ENCODE peak calls at places on chromosomes 12 and 14, in ten cellular contexts. A, O, Z, V, C, G, T, Q, L and D are unnamed samples.

GRCh38 chr14:102692334-102692733 is 84.9 kb upstream of the TRAF3 start:
- DNase-seq in A (no peak), O (no peak), Z (no peak), V (peak), C (no peak), G (no peak), T (no peak), Q (no peak), L (no peak), D (no peak)

GRCh38 chr12:124658302-124658701 is 90.9 kb upstream of the NCOR2 start:
- DNase-seq in A (no peak), O (no peak), Z (no peak), V (no peak), C (no peak), G (no peak), T (no peak), Q (no peak), L (no peak), D (no peak)

GRCh38 chr12:119158004-119158776 is 20.5 kb upstream of the HSPB8 start:
- DNase-seq in A (peak), O (no peak), Z (no peak), V (no peak), C (no peak), G (no peak), T (no peak), Q (no peak), L (no peak), D (no peak)

GRCh38 chr14:103155013-103155412 is 31.8 kb downstream of the TNFAIP2 start:
- DNase-seq in A (peak), O (peak), Z (no peak), V (peak), C (peak), G (peak), T (no peak), Q (peak), L (peak), D (no peak)

GRCh38 chr12:47867496-47867941 is 37.3 kb downstream of the VDR start:
- DNase-seq in A (peak), O (no peak), Z (peak), V (peak), C (no peak), G (no peak), T (no peak), Q (no peak), L (no peak), D (no peak)

GRCh38 chr14:19878029-19878642 is 3.2 kb downstream of the OR4K2 start:
- DNase-seq in A (no peak), O (no peak), Z (no peak), V (peak), C (no peak), G (peak), T (no peak), Q (no peak), L (no peak), D (no peak)

GRCh38 chr12:124422570-124423523 is 128.0 kb downstream of the RFLNA start:
- DNase-seq in A (peak), O (peak), Z (peak), V (peak), C (peak), G (no peak), T (peak), Q (peak), L (peak), D (no peak)

GRCh38 chr12:111995782-111996480 is 17.0 kb downstream of the TMEM116 start:
- DNase-seq in A (no peak), O (no peak), Z (no peak), V (no peak), C (no peak), G (no peak), T (no peak), Q (no peak), L (no peak), D (no peak)

GRCh38 chr14:73795974-73796373 is 55.7 kb upstream of the PTGR2 start:
- DNase-seq in A (no peak), O (no peak), Z (no peak), V (peak), C (no peak), G (no peak), T (no peak), Q (no peak), L (no peak), D (no peak)

GRCh38 chr12:11856971-11857370 is 207.5 kb downstream of the ETV6 start:
- DNase-seq in A (no peak), O (no peak), Z (no peak), V (no peak), C (no peak), G (no peak), T (no peak), Q (no peak), L (no peak), D (no peak)

GRCh38 chr14:39322807-39323206 is 89.1 kb downstream of the MIA2 start:
- DNase-seq in A (no peak), O (no peak), Z (no peak), V (peak), C (no peak), G (no peak), T (no peak), Q (no peak), L (no peak), D (no peak)

GRCh38 chr12:52139579-52140062 is 52.2 kb downstream of the KRT80 start:
- DNase-seq in A (no peak), O (no peak), Z (no peak), V (peak), C (no peak), G (no peak), T (peak), Q (no peak), L (no peak), D (no peak)

GRCh38 chr14:77113644-77114043 is 15.6 kb downstream of the CIPC start:
- DNase-seq in A (peak), O (peak), Z (no peak), V (no peak), C (no peak), G (no peak), T (no peak), Q (no peak), L (no peak), D (no peak)

GRCh38 chr12:25715147-25715546 is 162.1 kb upstream of the LMNTD1 start:
- DNase-seq in A (no peak), O (no peak), Z (no peak), V (peak), C (no peak), G (no peak), T (no peak), Q (no peak), L (no peak), D (no peak)

GRCh38 chr12:64733857-64734256 is 25.3 kb downstream of the GNS start:
- DNase-seq in A (peak), O (no peak), Z (no peak), V (peak), C (no peak), G (no peak), T (no peak), Q (no peak), L (peak), D (no peak)

GRCh38 chr12:32273712-32274111 is 125.6 kb upstream of the FGD4 start:
- DNase-seq in A (no peak), O (no peak), Z (no peak), V (no peak), C (no peak), G (peak), T (no peak), Q (no peak), L (no peak), D (no peak)

GRCh38 chr14:105748204-105748578 is 221.8 kb downstream of the TMEM121 start:
- DNase-seq in A (no peak), O (peak), Z (no peak), V (peak), C (peak), G (no peak), T (peak), Q (peak), L (no peak), D (no peak)

GRCh38 chr12:31228811-31229792 is 96.8 kb downstream of the SINHCAF start:
- DNase-seq in A (no peak), O (no peak), Z (no peak), V (no peak), C (peak), G (no peak), T (no peak), Q (peak), L (no peak), D (no peak)

GRCh38 chr14:104360522-104360921 is 219.0 kb upstream of the C14orf180 start:
- DNase-seq in A (no peak), O (peak), Z (no peak), V (no peak), C (peak), G (no peak), T (no peak), Q (no peak), L (no peak), D (no peak)

GRCh38 chr12:123264642-123265041 is 7.0 kb downstream of the CDK2AP1 start:
- DNase-seq in A (no peak), O (no peak), Z (no peak), V (no peak), C (no peak), G (peak), T (no peak), Q (no peak), L (no peak), D (no peak)

GRCh38 chr12:52125499-52125900 is 46.0 kb downstream of the SMIM41 start:
- DNase-seq in A (no peak), O (peak), Z (no peak), V (no peak), C (peak), G (no peak), T (no peak), Q (no peak), L (no peak), D (no peak)

GRCh38 chr12:9851050-9851449 is 18.1 kb downstream of the CLEC2B start:
- DNase-seq in A (no peak), O (no peak), Z (no peak), V (no peak), C (no peak), G (no peak), T (no peak), Q (no peak), L (no peak), D (no peak)

GRCh38 chr14:104885973-104886689 is 21.1 kb downstream of the CEP170B start:
- DNase-seq in A (peak), O (no peak), Z (no peak), V (no peak), C (peak), G (no peak), T (no peak), Q (peak), L (no peak), D (no peak)

GRCh38 chr14:50475460-50475859 is 56.9 kb downstream of the MAP4K5 start:
- DNase-seq in A (no peak), O (no peak), Z (no peak), V (peak), C (no peak), G (no peak), T (no peak), Q (no peak), L (no peak), D (no peak)

GRCh38 chr12:120257041-120257821 is 8.3 kb downstream of the PXN start:
- DNase-seq in A (peak), O (no peak), Z (peak), V (peak), C (peak), G (no peak), T (peak), Q (no peak), L (peak), D (no peak)
- TF ChIP-seq CTCF in A (no peak), O (no peak), Z (peak), V (no peak), C (peak), G (no peak), T (no peak), Q (no peak), L (no peak), D (no peak)

GRCh38 chr12:130290114-130290513 is 47.6 kb upstream of the PIWIL1 start:
- DNase-seq in A (no peak), O (no peak), Z (no peak), V (no peak), C (no peak), G (no peak), T (no peak), Q (no peak), L (no peak), D (no peak)

GRCh38 chr12:130281157-130281799 is 56.4 kb upstream of the PIWIL1 start:
- DNase-seq in A (peak), O (no peak), Z (no peak), V (peak), C (no peak), G (peak), T (no peak), Q (no peak), L (no peak), D (no peak)

GRCh38 chr12:130286741-130287140 is 50.9 kb upstream of the PIWIL1 start:
- DNase-seq in A (no peak), O (no peak), Z (no peak), V (no peak), C (no peak), G (no peak), T (no peak), Q (no peak), L (no peak), D (no peak)

GRCh38 chr12:130288201-130288600 is 49.5 kb upstream of the PIWIL1 start:
- DNase-seq in A (no peak), O (no peak), Z (no peak), V (no peak), C (no peak), G (no peak), T (no peak), Q (no peak), L (peak), D (no peak)

DNA sequence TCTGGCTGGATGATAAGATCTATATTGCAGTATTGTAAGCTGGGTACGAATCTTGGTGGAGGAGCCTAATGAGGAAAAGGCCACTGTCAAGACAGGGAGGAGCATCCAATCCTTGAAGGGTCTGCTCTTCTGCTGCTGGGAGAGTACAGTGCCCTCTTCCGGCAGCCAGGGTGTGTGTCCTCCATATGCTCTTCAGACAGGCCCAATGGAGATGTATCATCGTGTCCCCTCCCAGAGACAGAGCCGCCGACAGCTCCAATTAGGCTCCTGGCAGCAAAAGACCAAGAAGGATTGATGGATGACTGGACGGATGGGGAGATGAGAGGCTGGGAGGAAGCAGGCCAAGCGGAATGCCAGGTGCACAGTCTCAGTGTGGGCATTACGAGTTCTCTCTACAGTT is 51.6 kb upstream of the PIWIL1 start:
- DNase-seq in A (no peak), O (no peak), Z (no peak), V (no peak), C (no peak), G (no peak), T (peak), Q (no peak), L (no peak), D (no peak)
- TF ChIP-seq CTCF in A (no peak), O (peak), Z (no peak), V (no peak), C (no peak), G (no peak), T (no peak), Q (no peak), L (no peak), D (peak)

DNA sequence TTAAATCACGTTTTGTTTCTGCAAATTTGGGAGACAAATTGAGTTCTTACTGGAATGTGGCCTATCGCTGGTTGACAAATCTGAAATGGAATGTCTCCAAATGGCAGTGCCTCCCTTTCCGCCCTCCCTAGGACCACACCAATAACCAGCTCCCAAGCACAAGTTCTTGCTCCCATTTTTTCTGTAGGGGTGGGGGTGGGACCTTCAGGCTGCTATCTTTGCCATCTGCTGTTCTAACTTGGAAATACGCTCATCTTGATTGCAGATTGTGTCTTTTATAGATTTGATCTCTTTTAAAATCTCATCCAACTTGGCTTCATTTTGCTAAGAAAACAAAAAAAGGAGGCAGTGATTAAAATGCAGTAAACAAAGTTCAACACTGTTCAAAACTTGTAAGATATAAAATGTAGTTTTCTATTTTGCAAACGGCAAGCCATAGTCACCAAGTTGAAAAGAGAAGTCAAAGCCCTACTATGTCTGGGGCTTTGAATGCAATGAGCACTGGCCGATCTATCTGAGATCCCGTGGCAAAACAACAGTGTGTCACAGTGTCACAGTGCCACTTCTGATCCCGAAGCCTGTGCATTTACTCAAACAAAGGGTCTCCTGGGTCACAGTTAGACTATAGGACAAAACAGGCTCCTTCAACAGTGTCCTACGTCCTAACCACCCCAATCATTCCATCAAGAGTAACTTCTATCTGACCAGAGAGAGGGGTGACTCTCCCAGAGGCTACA is 13.7 kb upstream of the SELPLG start:
- DNase-seq in A (no peak), O (no peak), Z (no peak), V (peak), C (no peak), G (no peak), T (no peak), Q (no peak), L (no peak), D (no peak)
- TF ChIP-seq CTCF in A (no peak), O (no peak), Z (peak), V (no peak), C (no peak), G (no peak), T (no peak), Q (no peak), L (no peak), D (peak)

GRCh38 chr14:34999500-34999899 is 16.7 kb downstream of the SRP54 start:
- DNase-seq in A (no peak), O (no peak), Z (no peak), V (no peak), C (no peak), G (no peak), T (no peak), Q (no peak), L (no peak), D (no peak)

GRCh38 chr14:34997762-34998161 is 15.0 kb downstream of the SRP54 start:
- DNase-seq in A (no peak), O (no peak), Z (no peak), V (no peak), C (no peak), G (no peak), T (no peak), Q (no peak), L (no peak), D (no peak)

GRCh38 chr14:35004839-35005238 is 22.0 kb downstream of the SRP54 start:
- DNase-seq in A (no peak), O (no peak), Z (no peak), V (no peak), C (no peak), G (no peak), T (no peak), Q (no peak), L (no peak), D (no peak)

GRCh38 chr14:35001624-35002023 is 18.8 kb downstream of the SRP54 start:
- DNase-seq in A (no peak), O (no peak), Z (no peak), V (no peak), C (no peak), G (no peak), T (no peak), Q (no peak), L (no peak), D (no peak)
- TF ChIP-seq CTCF in A (no peak), O (no peak), Z (no peak), V (no peak), C (no peak), G (no peak), T (no peak), Q (no peak), L (no peak), D (no peak)

GRCh38 chr12:19778822-19779221 is 339.5 kb downstream of the AEBP2 start:
- DNase-seq in A (no peak), O (no peak), Z (no peak), V (no peak), C (no peak), G (no peak), T (no peak), Q (no peak), L (no peak), D (no peak)
- TF ChIP-seq CTCF in A (no peak), O (no peak), Z (no peak), V (no peak), C (no peak), G (no peak), T (no peak), Q (no peak), L (no peak), D (no peak)

GRCh38 chr12:13455765-13456164 is 259.2 kb downstream of the EMP1 start:
- DNase-seq in A (no peak), O (no peak), Z (no peak), V (no peak), C (no peak), G (no peak), T (no peak), Q (no peak), L (no peak), D (no peak)
- TF ChIP-seq CTCF in A (no peak), O (no peak), Z (no peak), V (no peak), C (no peak), G (no peak), T (no peak), Q (no peak), L (no peak), D (no peak)

DNA sequence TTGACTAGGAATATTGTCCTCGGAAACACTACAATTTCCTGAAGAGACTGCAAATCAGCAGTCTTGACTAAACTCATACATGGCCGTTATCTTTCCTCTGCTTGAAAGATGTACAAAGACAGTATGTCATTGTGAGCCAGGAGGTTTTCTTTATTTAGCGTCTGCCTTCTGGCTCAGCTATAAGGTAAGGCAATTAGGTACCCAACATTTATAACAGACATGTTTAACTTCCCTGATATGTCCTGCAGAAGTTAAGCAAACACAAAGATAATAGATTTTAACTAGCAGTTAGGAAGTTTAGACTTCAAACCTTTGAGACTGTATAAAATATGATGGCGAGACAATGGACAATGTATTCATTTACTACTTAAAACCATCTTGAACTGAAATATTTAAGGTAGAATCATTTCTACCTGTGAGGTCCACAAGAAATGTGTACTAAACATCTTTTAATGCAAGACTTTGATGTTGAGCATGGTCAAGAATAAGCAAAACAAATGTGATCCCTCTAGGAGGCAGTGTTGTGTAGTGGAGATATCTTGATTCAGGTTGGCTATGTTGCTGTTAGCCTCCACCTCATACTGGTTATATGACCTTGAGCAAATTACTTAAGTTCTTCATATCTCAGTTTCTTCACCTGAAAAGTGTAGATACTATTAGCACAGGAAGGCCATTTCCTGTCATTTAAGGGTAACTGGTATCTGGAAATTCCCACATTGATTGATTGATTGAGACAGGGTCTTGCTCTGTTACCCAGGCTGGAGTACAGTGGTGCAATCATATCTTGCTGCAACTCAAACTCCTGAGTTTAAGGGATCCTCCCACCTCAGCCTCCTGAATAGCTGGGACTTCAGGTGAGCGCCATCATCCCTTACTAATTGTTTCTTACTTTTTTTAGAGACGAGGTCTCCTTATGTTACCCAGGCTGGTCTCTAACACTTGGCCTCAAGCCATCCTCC is 96.3 kb upstream of the EEA1 start:
- DNase-seq in A (no peak), O (no peak), Z (peak), V (peak), C (no peak), G (peak), T (no peak), Q (no peak), L (no peak), D (no peak)
- TF ChIP-seq CTCF in A (peak), O (peak), Z (peak), V (peak), C (peak), G (peak), T (peak), Q (peak), L (no peak), D (peak)

DNA sequence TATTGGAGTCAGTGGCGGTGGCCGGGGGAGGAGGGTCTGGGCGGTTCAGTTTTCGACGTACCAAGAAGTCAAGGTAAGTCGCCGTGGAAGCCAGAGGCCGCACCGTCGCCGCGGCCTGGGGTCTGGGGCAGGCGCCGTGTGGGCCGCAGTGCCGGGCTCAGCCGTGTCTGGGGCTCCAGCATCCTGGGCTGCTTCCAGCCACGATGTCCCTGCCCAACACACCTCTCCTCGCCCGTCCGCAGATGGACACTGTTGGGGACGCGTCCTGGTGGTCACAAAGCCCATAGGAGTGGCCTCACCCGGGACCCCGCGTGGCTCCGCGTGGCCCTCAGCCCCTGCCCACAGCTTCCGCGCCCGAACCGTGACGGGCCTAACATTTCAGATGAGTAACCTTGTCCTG is 59.1 kb downstream of the FBRSL1 start:
- DNase-seq in A (no peak), O (no peak), Z (no peak), V (no peak), C (no peak), G (no peak), T (no peak), Q (no peak), L (no peak), D (no peak)
- TF ChIP-seq CTCF in A (no peak), O (no peak), Z (no peak), V (no peak), C (no peak), G (no peak), T (no peak), Q (no peak), L (no peak), D (no peak)